ENCODE peak calls at places on chromosome 19, in ten cellular contexts. M, B, Y, J, F, V, G, N, U and Q are unnamed samples.

GRCh38 chr19:16585808-16586476 is 13.7 kb upstream of the SLC35E1 start:
- DNase-seq in M (peak), F (no peak), V (no peak), G (peak), U (peak), Y (no peak), B (no peak), J (no peak), N (no peak), Q (no peak)

GRCh38 chr19:45667620-45668341 is at the start of gene GIPR:
- DNase-seq in Y (peak), U (peak), N (peak), B (no peak), J (peak), V (no peak), F (no peak), M (peak), G (peak), Q (peak)

GRCh38 chr19:39539165-39539518 is 819 bp downstream of the EID2 start:
- DNase-seq in J (peak), Y (no peak), N (no peak), U (no peak), G (no peak), M (no peak), V (no peak), B (no peak), F (peak), Q (no peak)

GRCh38 chr19:1675633-1676350 is 23.4 kb upstream of the TCF3 start:
- DNase-seq in G (no peak), F (no peak), N (no peak), M (no peak), U (no peak), Y (no peak), B (no peak), V (no peak), J (peak), Q (no peak)

GRCh38 chr19:47221890-47222289 is 9.1 kb downstream of the BBC3 start:
- DNase-seq in U (no peak), B (no peak), Y (no peak), G (no peak), N (no peak), M (no peak), J (no peak), F (no peak), V (no peak), Q (no peak)

GRCh38 chr19:42066075-42066754 is 3.8 kb downstream of the GRIK5 start:
- DNase-seq in V (no peak), G (no peak), N (no peak), B (no peak), Y (no peak), M (no peak), F (peak), U (peak), J (peak), Q (no peak)

GRCh38 chr19:932647-933552 is 7.1 kb downstream of the ARID3A start:
- DNase-seq in J (peak), M (no peak), V (no peak), U (peak), B (peak), N (peak), G (peak), Y (no peak), F (peak), Q (peak)

GRCh38 chr19:3683866-3684816 is 16.1 kb downstream of the PIP5K1C start:
- DNase-seq in J (no peak), G (no peak), Y (no peak), M (no peak), V (no peak), U (no peak), F (no peak), N (no peak), B (no peak), Q (no peak)

GRCh38 chr19:40452016-40452415 is 7.9 kb upstream of the SERTAD3 start:
- DNase-seq in M (no peak), J (no peak), F (no peak), V (no peak), Y (no peak), G (no peak), N (no peak), U (no peak), B (no peak), Q (no peak)

GRCh38 chr19:36973021-36973843 is 57.1 kb downstream of the ZNF568 start:
- DNase-seq in M (peak), F (peak), N (peak), U (peak), B (peak), G (peak), J (no peak), Y (peak), V (peak), Q (peak)

GRCh38 chr19:29805026-29805925 is 6.5 kb upstream of the CCNE1 start:
- DNase-seq in G (no peak), J (no peak), B (no peak), M (no peak), U (peak), N (peak), F (peak), Y (no peak), V (no peak), Q (no peak)

GRCh38 chr19:9535934-9536333 is 2.5 kb downstream of the ZNF426 start:
- DNase-seq in F (no peak), V (no peak), B (no peak), G (no peak), U (peak), M (no peak), N (no peak), J (no peak), Y (no peak), Q (no peak)

GRCh38 chr19:4061178-4061682 is 5.5 kb downstream of the ZBTB7A start:
- DNase-seq in U (no peak), Y (peak), B (peak), N (peak), F (peak), M (no peak), G (peak), V (no peak), J (no peak), Q (no peak)

GRCh38 chr19:17553256-17553655 is 2.2 kb upstream of the COLGALT1 start:
- DNase-seq in Y (peak), V (no peak), U (peak), N (peak), B (peak), M (no peak), J (peak), F (peak), G (no peak), Q (no peak)

GRCh38 chr19:56109216-56109615 is 11.9 kb downstream of the ZNF787 start:
- DNase-seq in M (no peak), V (no peak), Y (no peak), J (no peak), N (peak), B (no peak), F (peak), G (no peak), U (peak), Q (no peak)

GRCh38 chr19:34851277-34851804 is 75.4 kb upstream of the ZNF30 start:
- DNase-seq in G (no peak), N (no peak), J (no peak), V (no peak), Y (no peak), U (no peak), F (no peak), M (no peak), B (no peak), Q (no peak)

GRCh38 chr19:2302319-2303208 is 5.4 kb downstream of the LINGO3 start:
- DNase-seq in N (peak), G (no peak), V (no peak), J (peak), U (no peak), Y (no peak), B (peak), M (no peak), F (peak), Q (no peak)

GRCh38 chr19:4233282-4233853 is 4.0 kb downstream of the EBI3 start:
- DNase-seq in U (peak), G (peak), Y (no peak), F (peak), B (no peak), J (peak), M (peak), V (no peak), N (peak), Q (peak)

GRCh38 chr19:34082289-34083077 is 89.8 kb upstream of the LSM14A start:
- DNase-seq in M (no peak), G (no peak), F (no peak), V (no peak), B (no peak), N (no peak), U (no peak), J (peak), Y (no peak), Q (no peak)

GRCh38 chr19:29965529-29965928 is 23.5 kb downstream of the URI1 start:
- DNase-seq in V (no peak), N (no peak), U (peak), Y (no peak), J (no peak), M (no peak), G (no peak), B (no peak), F (peak), Q (no peak)

GRCh38 chr19:2034729-2035589 is 16.1 kb downstream of the MKNK2 start:
- DNase-seq in B (peak), V (no peak), G (peak), Y (no peak), N (peak), M (peak), F (peak), U (peak), J (peak), Q (no peak)

GRCh38 chr19:11203194-11204075 is 6.1 kb upstream of the KANK2 start:
- DNase-seq in V (no peak), F (peak), G (peak), Y (peak), M (peak), U (peak), N (peak), B (peak), J (peak), Q (no peak)

GRCh38 chr19:13622727-13623126 is 116.4 kb upstream of the CACNA1A start:
- DNase-seq in V (no peak), M (no peak), J (peak), N (no peak), Y (no peak), U (no peak), F (no peak), B (no peak), G (no peak), Q (no peak)

GRCh38 chr19:45865269-45865948 is 1.3 kb downstream of the FOXA3 start:
- DNase-seq in B (no peak), U (no peak), G (no peak), Y (no peak), M (no peak), V (no peak), J (no peak), F (no peak), N (no peak), Q (no peak)

GRCh38 chr19:30490760-30491159 is 118.6 kb downstream of the ZNF536 start:
- DNase-seq in V (no peak), G (no peak), N (no peak), J (no peak), F (no peak), U (no peak), M (no peak), Y (no peak), B (no peak), Q (no peak)

GRCh38 chr19:44617481-44617880 is 4.1 kb downstream of the IGSF23 start:
- DNase-seq in G (no peak), B (no peak), Y (no peak), F (no peak), V (no peak), J (no peak), M (no peak), U (no peak), N (no peak), Q (no peak)

GRCh38 chr19:34096020-34096915 is 76.0 kb upstream of the LSM14A start:
- DNase-seq in B (no peak), V (no peak), N (no peak), U (peak), M (no peak), F (peak), Y (no peak), G (no peak), J (peak), Q (no peak)

GRCh38 chr19:44770550-44771257 is 7.0 kb upstream of the CBLC start:
- DNase-seq in N (peak), J (peak), M (peak), G (peak), B (peak), V (peak), F (peak), U (peak), Y (peak), Q (peak)